ENCODE peak calls at places on chromosomes 2 and 18, in five cellular contexts. One of them, this sample, is unnamed.

GRCh38 chr2:11945139-11946126 is 199.0 kb downstream of the LPIN1 start:
- DNase-seq in sigmoid colon: no peak
- DNase-seq in body of pancreas: no peak
- DNase-seq in heart left ventricle: no peak
- DNase-seq in GM12892: no peak
- DNase-seq in this sample: no peak

GRCh38 chr2:16716944-16717343 is 51.3 kb upstream of the CYRIA start:
- DNase-seq in body of pancreas: no peak
- DNase-seq in sigmoid colon: no peak
- DNase-seq in heart left ventricle: no peak
- DNase-seq in GM12892: no peak
- DNase-seq in this sample: no peak

GRCh38 chr18:58263055-58263732 is 219.2 kb downstream of the NEDD4L start:
- DNase-seq in heart left ventricle: no peak
- DNase-seq in sigmoid colon: no peak
- DNase-seq in GM12892: no peak
- DNase-seq in body of pancreas: no peak
- DNase-seq in this sample: no peak

GRCh38 chr2:170576296-170576695 is 138.8 kb upstream of the SP5 start:
- DNase-seq in GM12892: no peak
- DNase-seq in heart left ventricle: no peak
- DNase-seq in body of pancreas: no peak
- DNase-seq in sigmoid colon: no peak
- DNase-seq in this sample: no peak

GRCh38 chr2:238913931-238914647 is 66.2 kb downstream of the TWIST2 start:
- DNase-seq in body of pancreas: peak; percentile 1
- DNase-seq in GM12892: no peak
- DNase-seq in heart left ventricle: no peak
- DNase-seq in sigmoid colon: peak; percentile 56
- DNase-seq in this sample: peak; percentile 20

GRCh38 chr18:31741096-31741735 is 19.5 kb downstream of the SLC25A52 start:
- DNase-seq in GM12892: no peak
- DNase-seq in body of pancreas: peak; percentile 70
- DNase-seq in sigmoid colon: no peak
- DNase-seq in heart left ventricle: no peak
- DNase-seq in this sample: no peak

GRCh38 chr2:72932045-72932444 is 14.7 kb downstream of the EMX1 start:
- DNase-seq in GM12892: no peak
- DNase-seq in sigmoid colon: no peak
- DNase-seq in heart left ventricle: no peak
- DNase-seq in body of pancreas: no peak
- DNase-seq in this sample: no peak

GRCh38 chr18:37565985-37566478 is 434 bp upstream of the CELF4 start:
- DNase-seq in GM12892: no peak
- DNase-seq in sigmoid colon: peak; percentile 61
- DNase-seq in body of pancreas: peak; percentile 65
- DNase-seq in heart left ventricle: peak; percentile 66
- DNase-seq in this sample: peak; percentile 86

GRCh38 chr2:172552547-172553291 is 3.2 kb upstream of the PDK1 start:
- DNase-seq in body of pancreas: peak; percentile 39
- DNase-seq in sigmoid colon: no peak
- DNase-seq in heart left ventricle: no peak
- DNase-seq in GM12892: no peak
- DNase-seq in this sample: no peak

GRCh38 chr2:136075466-136075865 is 42.5 kb downstream of the CXCR4 start:
- DNase-seq in heart left ventricle: no peak
- DNase-seq in sigmoid colon: no peak
- DNase-seq in body of pancreas: no peak
- DNase-seq in GM12892: no peak
- DNase-seq in this sample: no peak

GRCh38 chr2:174545240-174545639 is 52.4 kb downstream of the WIPF1 start:
- DNase-seq in GM12892: no peak
- DNase-seq in body of pancreas: no peak
- DNase-seq in heart left ventricle: no peak
- DNase-seq in sigmoid colon: no peak
- DNase-seq in this sample: no peak

GRCh38 chr2:229089806-229090205 is 181.3 kb downstream of the PID1 start:
- DNase-seq in body of pancreas: no peak
- DNase-seq in sigmoid colon: no peak
- DNase-seq in GM12892: no peak
- DNase-seq in heart left ventricle: no peak
- DNase-seq in this sample: no peak

GRCh38 chr2:8597526-8598225 is 84.2 kb upstream of the ID2 start:
- DNase-seq in body of pancreas: no peak
- DNase-seq in GM12892: no peak
- DNase-seq in sigmoid colon: no peak
- DNase-seq in heart left ventricle: no peak
- DNase-seq in this sample: no peak

GRCh38 chr18:7062844-7063243 is 54.8 kb downstream of the LAMA1 start:
- DNase-seq in heart left ventricle: no peak
- DNase-seq in GM12892: no peak
- DNase-seq in sigmoid colon: no peak
- DNase-seq in body of pancreas: no peak
- DNase-seq in this sample: no peak

GRCh38 chr2:96668771-96669170 is 26.2 kb downstream of the FER1L5 start:
- DNase-seq in sigmoid colon: no peak
- DNase-seq in body of pancreas: no peak
- DNase-seq in GM12892: no peak
- DNase-seq in heart left ventricle: no peak
- DNase-seq in this sample: no peak

GRCh38 chr18:63586966-63587365 is at the start of gene SERPINB13:
- DNase-seq in GM12892: no peak
- DNase-seq in heart left ventricle: no peak
- DNase-seq in body of pancreas: no peak
- DNase-seq in sigmoid colon: no peak
- DNase-seq in this sample: no peak

GRCh38 chr18:44696892-44697291 is 16.2 kb downstream of the SETBP1 start:
- DNase-seq in body of pancreas: peak; percentile 74
- DNase-seq in GM12892: no peak
- DNase-seq in heart left ventricle: no peak
- DNase-seq in sigmoid colon: no peak
- DNase-seq in this sample: no peak
- TF ChIP-seq POLR2A in body of pancreas: peak; percentile 21
- TF ChIP-seq POLR2A in GM12892: no peak
- TF ChIP-seq POLR2A in heart left ventricle: no peak
- TF ChIP-seq POLR2A in sigmoid colon: no peak
- TF ChIP-seq POLR2A in this sample: no peak

GRCh38 chr2:181459646-181460045 is 2.5 kb downstream of the ITGA4 start:
- DNase-seq in sigmoid colon: no peak
- DNase-seq in GM12892: no peak
- DNase-seq in body of pancreas: no peak
- DNase-seq in heart left ventricle: no peak
- DNase-seq in this sample: no peak

GRCh38 chr2:181463573-181463972 is 6.4 kb downstream of the ITGA4 start:
- DNase-seq in heart left ventricle: no peak
- DNase-seq in GM12892: no peak
- DNase-seq in sigmoid colon: no peak
- DNase-seq in body of pancreas: no peak
- DNase-seq in this sample: no peak

GRCh38 chr2:181462032-181462431 is 4.8 kb downstream of the ITGA4 start:
- DNase-seq in sigmoid colon: no peak
- DNase-seq in heart left ventricle: no peak
- DNase-seq in GM12892: no peak
- DNase-seq in body of pancreas: no peak
- DNase-seq in this sample: no peak

GRCh38 chr2:181458881-181459280 is 1.7 kb downstream of the ITGA4 start:
- DNase-seq in GM12892: no peak
- DNase-seq in body of pancreas: no peak
- DNase-seq in sigmoid colon: no peak
- DNase-seq in heart left ventricle: no peak
- DNase-seq in this sample: no peak

GRCh38 chr2:181461056-181461630 is 4.0 kb downstream of the ITGA4 start:
- DNase-seq in body of pancreas: no peak
- DNase-seq in heart left ventricle: no peak
- DNase-seq in sigmoid colon: no peak
- DNase-seq in GM12892: no peak
- DNase-seq in this sample: no peak
- TF ChIP-seq POLR2A in body of pancreas: no peak
- TF ChIP-seq POLR2A in heart left ventricle: no peak
- TF ChIP-seq POLR2A in sigmoid colon: no peak
- TF ChIP-seq POLR2A in GM12892: no peak
- TF ChIP-seq POLR2A in this sample: no peak

GRCh38 chr18:12308386-12309100 is 502 bp downstream of the TUBB6 start:
- DNase-seq in heart left ventricle: peak; percentile 85
- DNase-seq in GM12892: peak; percentile 60
- DNase-seq in sigmoid colon: peak; percentile 95
- DNase-seq in body of pancreas: peak; percentile 79
- DNase-seq in this sample: peak; percentile 95
- TF ChIP-seq POLR2A in heart left ventricle: no peak
- TF ChIP-seq POLR2A in GM12892: no peak
- TF ChIP-seq POLR2A in sigmoid colon: peak; percentile 76
- TF ChIP-seq POLR2A in body of pancreas: peak; percentile 77
- TF ChIP-seq POLR2A in this sample: peak; percentile 60

GRCh38 chr2:241271641-241272297 is 43.7 kb downstream of the HDLBP start:
- DNase-seq in GM12892: no peak
- DNase-seq in body of pancreas: peak; percentile 93
- DNase-seq in sigmoid colon: peak; percentile 93
- DNase-seq in heart left ventricle: peak; percentile 85
- DNase-seq in this sample: peak; percentile 95
- TF ChIP-seq POLR2A in GM12892: no peak
- TF ChIP-seq POLR2A in body of pancreas: peak; percentile 84
- TF ChIP-seq POLR2A in sigmoid colon: no peak
- TF ChIP-seq POLR2A in heart left ventricle: no peak
- TF ChIP-seq POLR2A in this sample: no peak

GRCh38 chr2:25071962-25072361 is 30.1 kb downstream of the EFR3B start:
- DNase-seq in heart left ventricle: no peak
- DNase-seq in GM12892: no peak
- DNase-seq in body of pancreas: no peak
- DNase-seq in sigmoid colon: peak; percentile 27
- DNase-seq in this sample: no peak
- TF ChIP-seq POLR2A in heart left ventricle: no peak
- TF ChIP-seq POLR2A in GM12892: no peak
- TF ChIP-seq POLR2A in body of pancreas: no peak
- TF ChIP-seq POLR2A in sigmoid colon: no peak
- TF ChIP-seq POLR2A in this sample: no peak

DNA sequence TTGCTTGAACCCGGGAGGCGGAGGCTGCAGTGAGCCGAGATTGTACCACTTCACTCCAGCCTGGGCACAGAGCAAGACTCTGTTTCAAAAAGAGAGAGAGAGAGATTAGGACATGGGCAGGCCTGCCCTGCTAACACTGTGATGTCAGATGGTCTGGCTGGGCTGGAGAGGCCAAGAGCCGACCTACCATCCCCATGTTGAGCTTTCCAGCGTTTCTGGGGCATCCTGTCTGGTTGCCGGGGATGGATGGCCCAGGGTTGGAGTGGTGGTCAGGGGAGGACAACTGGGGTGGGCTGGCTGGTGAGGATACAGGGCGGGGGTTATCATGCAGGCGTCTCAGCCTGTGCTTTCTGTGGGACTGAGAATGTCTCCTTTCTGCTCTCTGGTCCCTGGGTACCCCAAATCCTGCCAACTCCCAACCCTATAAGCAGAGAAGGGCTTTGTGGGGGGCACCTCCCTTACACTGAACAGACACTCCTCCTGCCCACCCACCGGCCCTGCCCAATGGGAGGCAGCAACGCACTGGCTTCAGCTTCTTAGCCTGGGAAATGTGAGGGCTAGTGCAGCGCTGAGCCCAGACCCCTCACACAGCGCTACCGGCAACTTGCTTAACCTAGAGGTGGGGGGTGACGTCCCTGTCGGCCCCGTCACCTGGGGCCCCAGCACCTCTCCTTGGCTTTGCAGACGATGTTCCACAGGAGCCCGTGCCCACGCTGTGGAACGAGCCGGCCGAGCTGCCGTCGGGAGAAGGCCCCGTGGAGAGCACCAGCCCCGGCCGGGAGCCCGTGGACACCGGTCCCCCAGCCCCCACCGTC is 5.4 kb downstream of the SNORC start:
- DNase-seq in heart left ventricle: no peak
- DNase-seq in GM12892: no peak
- DNase-seq in body of pancreas: no peak
- DNase-seq in sigmoid colon: peak; percentile 56
- DNase-seq in this sample: peak; percentile 78
- TF ChIP-seq POLR2A in heart left ventricle: no peak
- TF ChIP-seq POLR2A in GM12892: no peak
- TF ChIP-seq POLR2A in body of pancreas: no peak
- TF ChIP-seq POLR2A in sigmoid colon: no peak
- TF ChIP-seq POLR2A in this sample: no peak

GRCh38 chr18:3261393-3262233 is at the start of gene MYL12B:
- DNase-seq in body of pancreas: peak; percentile 80
- DNase-seq in heart left ventricle: peak; percentile 87
- DNase-seq in sigmoid colon: peak; percentile 86
- DNase-seq in GM12892: peak; percentile 60
- DNase-seq in this sample: peak; percentile 96
- TF ChIP-seq POLR2A in body of pancreas: peak; percentile 94
- TF ChIP-seq POLR2A in heart left ventricle: no peak
- TF ChIP-seq POLR2A in sigmoid colon: peak; percentile 83
- TF ChIP-seq POLR2A in GM12892: peak; percentile 92
- TF ChIP-seq POLR2A in this sample: peak; percentile 86